ENCODE peak calls at places on chromosomes 3 and 15, in eight cellular contexts. L is SK-N-MC; R is colonic mucosa; I is OCI-LY7; K is mesendoderm; B is CD8-positive, alpha-beta memory T cell; T is kidney epithelial cell; W is sigmoid colon. E is an unnamed sample.

GRCh38 chr3:144053121-144053520 is 81.5 kb downstream of the DIPK2A start:
- DNase-seq in L (peak; percentile 72), R (no peak), I (no peak), K (no peak), B (no peak), T (no peak), W (no peak), E (no peak)

GRCh38 chr3:171461087-171461917 is 1.1 kb upstream of the TNIK start:
- DNase-seq in L (no peak), R (peak; percentile 62), I (no peak), K (peak; percentile 76), B (no peak), T (no peak), W (no peak), E (no peak)

GRCh38 chr3:151770941-151771340 is 37.2 kb downstream of the AADACL2 start:
- DNase-seq in L (no peak), R (peak; percentile 53), I (no peak), K (no peak), B (no peak), T (no peak), W (no peak), E (no peak)

GRCh38 chr3:185322111-185322510 is 40.8 kb upstream of the MAP3K13 start:
- DNase-seq in L (no peak), R (no peak), I (no peak), K (no peak), B (no peak), T (no peak), W (no peak), E (no peak)

GRCh38 chr3:169104972-169105371 is 558.5 kb downstream of the MECOM start:
- DNase-seq in L (no peak), R (no peak), I (no peak), K (no peak), B (no peak), T (no peak), W (no peak), E (no peak)

GRCh38 chr3:94064243-94064642 is 1.4 kb downstream of the NSUN3 start:
- DNase-seq in L (no peak), R (no peak), I (peak; percentile 6), K (no peak), B (no peak), T (no peak), W (no peak), E (no peak)

GRCh38 chr3:100040846-100041245 is 73.5 kb downstream of the FILIP1L start:
- DNase-seq in L (no peak), R (no peak), I (no peak), K (no peak), B (no peak), T (no peak), W (no peak), E (no peak)

GRCh38 chr3:112781611-112782010 is 65.1 kb downstream of the CD200R1L start:
- DNase-seq in L (no peak), R (no peak), I (no peak), K (no peak), B (no peak), T (no peak), W (no peak), E (no peak)

GRCh38 chr3:47746264-47746663 is 35.4 kb downstream of the SMARCC1 start:
- DNase-seq in L (no peak), R (no peak), I (no peak), K (no peak), B (no peak), T (no peak), W (no peak), E (no peak)

GRCh38 chr3:47747558-47747957 is 34.1 kb downstream of the SMARCC1 start:
- DNase-seq in L (no peak), R (no peak), I (no peak), K (no peak), B (no peak), T (no peak), W (no peak), E (no peak)

GRCh38 chr3:47743855-47744254 is 37.8 kb downstream of the SMARCC1 start:
- DNase-seq in L (no peak), R (no peak), I (no peak), K (no peak), B (no peak), T (no peak), W (no peak), E (no peak)

DNA sequence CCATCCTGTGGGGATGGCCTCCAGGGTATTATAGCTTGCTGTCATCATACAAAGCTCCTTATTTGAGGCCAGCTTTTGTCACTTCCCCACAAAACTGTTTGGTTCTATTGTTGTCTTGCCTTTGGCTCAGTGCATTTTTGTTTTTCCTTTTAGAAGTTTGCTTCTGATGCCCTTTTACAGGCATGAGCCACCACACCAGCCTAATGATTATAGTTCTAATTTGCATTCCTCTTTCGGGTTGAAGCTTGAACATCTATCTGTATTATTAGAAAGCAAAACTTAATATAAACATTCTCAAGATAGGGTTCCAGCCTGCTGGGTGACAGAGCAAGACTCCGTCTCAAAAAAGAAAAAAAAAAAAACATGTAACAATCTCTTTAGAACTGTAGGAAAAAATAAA is 39.8 kb downstream of the SMARCC1 start:
- DNase-seq in L (no peak), R (no peak), I (no peak), K (no peak), B (no peak), T (no peak), W (no peak), E (no peak)
- H3K36me3 ChIP-seq in L (peaks cover 46% of the 10 kb centered on the region), R (peaks cover 2% of the 10 kb centered on the region), I (peaks cover 92% of the 10 kb centered on the region), K (peaks cover 4% of the 10 kb centered on the region), B (peaks cover 7% of the 10 kb centered on the region), T (peaks cover 1% of the 10 kb centered on the region), W (peaks cover 35% of the 10 kb centered on the region), E (peaks cover 26% of the 10 kb centered on the region)

GRCh38 chr3:196998966-196999760 is 30.5 kb downstream of the MELTF start:
- DNase-seq in L (no peak), R (no peak), I (no peak), K (no peak), B (peak; percentile 43), T (no peak), W (peak; percentile 40), E (no peak)

GRCh38 chr3:197002701-197003454 is 26.7 kb downstream of the MELTF start:
- DNase-seq in L (no peak), R (peak; percentile 90), I (peak; percentile 86), K (peak; percentile 59), B (peak; percentile 83), T (peak; percentile 28), W (peak; percentile 85), E (peak; percentile 67)

GRCh38 chr3:197001972-197002700 is 27.5 kb downstream of the MELTF start:
- DNase-seq in L (no peak), R (no peak), I (peak; percentile 33), K (no peak), B (no peak), T (no peak), W (no peak), E (peak; percentile 42)

GRCh38 chr3:197000211-197000610 is 29.4 kb downstream of the MELTF start:
- DNase-seq in L (no peak), R (no peak), I (peak; percentile 12), K (no peak), B (peak; percentile 26), T (no peak), W (peak; percentile 42), E (no peak)

GRCh38 chr3:197001106-197001971 is 28.3 kb downstream of the MELTF start:
- DNase-seq in L (no peak), R (no peak), I (peak; percentile 16), K (no peak), B (peak; percentile 45), T (no peak), W (peak; percentile 37), E (no peak)
- H3K4me3 ChIP-seq in L (no peak overlapping the region), R (no peak overlapping the region), I (peak overlapping the region; percentile 71), K (no peak overlapping the region), B (no peak overlapping the region), T (no peak overlapping the region), W (no peak overlapping the region), E (peak overlapping the region; percentile 60)

DNA sequence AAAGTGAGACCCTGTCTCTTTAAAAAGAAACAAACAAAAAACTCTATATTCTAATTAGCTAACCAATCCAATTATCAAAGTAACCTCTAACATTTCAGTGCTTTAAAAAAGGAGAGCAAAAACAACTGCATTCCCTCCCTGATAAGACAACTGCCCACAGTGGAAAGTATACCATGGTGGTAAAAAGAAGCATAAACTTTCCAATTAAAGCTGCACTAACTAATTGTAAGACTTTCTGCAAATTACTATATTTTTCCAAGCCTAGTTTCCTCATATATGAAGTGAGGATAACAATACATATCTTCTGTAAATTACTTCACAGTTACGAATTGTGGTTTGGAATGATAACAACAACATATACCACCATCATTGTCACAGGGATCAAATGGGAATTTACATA is 35.5 kb downstream of the STAG1 start:
- DNase-seq in L (no peak), R (no peak), I (no peak), K (no peak), B (no peak), T (no peak), W (no peak), E (no peak)
- H3K36me3 ChIP-seq in L (peaks cover 17% of the 10 kb centered on the region), R (no peaks in the 10 kb centered on the region), I (peaks cover 56% of the 10 kb centered on the region), K (no peaks in the 10 kb centered on the region), B (no peaks in the 10 kb centered on the region), T (no peaks in the 10 kb centered on the region), W (no peaks in the 10 kb centered on the region), E (no peaks in the 10 kb centered on the region)

GRCh38 chr15:99117563-99118257 is 12.8 kb downstream of the SYNM start:
- DNase-seq in L (no peak), R (no peak), I (no peak), K (no peak), B (no peak), T (no peak), W (peak; percentile 72), E (no peak)
- H3K4me3 ChIP-seq in L (no peak overlapping the region), R (no peak overlapping the region), I (no peak overlapping the region), K (no peak overlapping the region), B (no peak overlapping the region), T (no peak overlapping the region), W (no peak overlapping the region), E (no peak overlapping the region)

GRCh38 chr15:80873568-80873967 is 94.4 kb downstream of the CEMIP start:
- DNase-seq in L (no peak), R (no peak), I (no peak), K (no peak), B (no peak), T (no peak), W (no peak), E (no peak)

GRCh38 chr15:80878867-80879250 is 99.7 kb downstream of the CEMIP start:
- DNase-seq in L (no peak), R (no peak), I (no peak), K (no peak), B (no peak), T (no peak), W (no peak), E (no peak)

GRCh38 chr15:80876034-80876433 is 96.9 kb downstream of the CEMIP start:
- DNase-seq in L (no peak), R (no peak), I (no peak), K (no peak), B (no peak), T (no peak), W (no peak), E (no peak)

GRCh38 chr15:80878242-80878866 is 99.2 kb downstream of the CEMIP start:
- DNase-seq in L (no peak), R (no peak), I (no peak), K (no peak), B (no peak), T (no peak), W (no peak), E (peak; percentile 28)

GRCh38 chr15:80875568-80875967 is 96.4 kb downstream of the CEMIP start:
- DNase-seq in L (no peak), R (no peak), I (no peak), K (no peak), B (no peak), T (no peak), W (no peak), E (no peak)
- H3K36me3 ChIP-seq in L (no peaks in the 10 kb centered on the region), R (no peaks in the 10 kb centered on the region), I (no peaks in the 10 kb centered on the region), K (no peaks in the 10 kb centered on the region), B (no peaks in the 10 kb centered on the region), T (no peaks in the 10 kb centered on the region), W (no peaks in the 10 kb centered on the region), E (no peaks in the 10 kb centered on the region)